ENCODE peak calls at places on chromosomes 11 and 22, in seven cellular contexts. One of them, this sample, is unnamed.
A peak's percentile ranks its signal among the peaks of the same experiment; 100 is the strongest.

GRCh38 chr22:27405672-27406388 is 395.7 kb downstream of the MN1 start:
- DNase-seq in SK-N-SH: peak; percentile 82
- DNase-seq in HCT116: peak; percentile 18
- DNase-seq in spleen: no peak
- DNase-seq in GM12878: no peak
- DNase-seq in suprapubic skin: no peak
- DNase-seq in stomach: peak; percentile 73
- DNase-seq in this sample: no peak

GRCh38 chr11:65431452-65432132 is 9.0 kb downstream of the NEAT1 start:
- DNase-seq in SK-N-SH: no peak
- DNase-seq in HCT116: no peak
- DNase-seq in spleen: no peak
- DNase-seq in GM12878: no peak
- DNase-seq in suprapubic skin: no peak
- DNase-seq in stomach: no peak
- DNase-seq in this sample: no peak

GRCh38 chr11:8768625-8769333 is 86.2 kb downstream of the RPL27A start:
- DNase-seq in SK-N-SH: no peak
- DNase-seq in HCT116: peak; percentile 72
- DNase-seq in spleen: no peak
- DNase-seq in GM12878: no peak
- DNase-seq in suprapubic skin: no peak
- DNase-seq in stomach: peak; percentile 55
- DNase-seq in this sample: no peak

GRCh38 chr11:68149417-68149816 is 28.2 kb upstream of the CHKA start:
- DNase-seq in SK-N-SH: no peak
- DNase-seq in HCT116: no peak
- DNase-seq in spleen: no peak
- DNase-seq in GM12878: no peak
- DNase-seq in suprapubic skin: no peak
- DNase-seq in stomach: no peak
- DNase-seq in this sample: no peak

GRCh38 chr11:74465291-74465708 is 2.0 kb downstream of the KCNE3 start:
- DNase-seq in SK-N-SH: no peak
- DNase-seq in HCT116: no peak
- DNase-seq in spleen: no peak
- DNase-seq in GM12878: no peak
- DNase-seq in suprapubic skin: no peak
- DNase-seq in stomach: peak; percentile 71
- DNase-seq in this sample: no peak

GRCh38 chr11:131038597-131038996 is 122.3 kb upstream of the SNX19 start:
- DNase-seq in SK-N-SH: peak; percentile 37
- DNase-seq in HCT116: no peak
- DNase-seq in spleen: no peak
- DNase-seq in GM12878: no peak
- DNase-seq in suprapubic skin: no peak
- DNase-seq in stomach: no peak
- DNase-seq in this sample: no peak

GRCh38 chr22:17907731-17908051 is 116.7 kb downstream of the MICAL3 start:
- DNase-seq in SK-N-SH: no peak
- DNase-seq in HCT116: no peak
- DNase-seq in spleen: no peak
- DNase-seq in GM12878: no peak
- DNase-seq in suprapubic skin: no peak
- DNase-seq in stomach: no peak
- DNase-seq in this sample: no peak

GRCh38 chr22:37848587-37849088 is 581 bp upstream of the EIF3L start:
- DNase-seq in SK-N-SH: peak; percentile 43
- DNase-seq in HCT116: peak; percentile 31
- DNase-seq in spleen: no peak
- DNase-seq in GM12878: no peak
- DNase-seq in suprapubic skin: no peak
- DNase-seq in stomach: no peak
- DNase-seq in this sample: no peak

GRCh38 chr22:23305922-23306374 is 125.6 kb downstream of the BCR start:
- DNase-seq in SK-N-SH: peak; percentile 75
- DNase-seq in HCT116: no peak
- DNase-seq in spleen: peak; percentile 85
- DNase-seq in GM12878: no peak
- DNase-seq in suprapubic skin: peak; percentile 78
- DNase-seq in stomach: peak; percentile 72
- DNase-seq in this sample: peak; percentile 90
- TF ChIP-seq POLR2AphosphoS5 in SK-N-SH: no peak
- TF ChIP-seq POLR2AphosphoS5 in HCT116: no peak
- TF ChIP-seq POLR2AphosphoS5 in spleen: peak; percentile 83
- TF ChIP-seq POLR2AphosphoS5 in GM12878: no peak
- TF ChIP-seq POLR2AphosphoS5 in suprapubic skin: peak; percentile 52
- TF ChIP-seq POLR2AphosphoS5 in stomach: peak; percentile 74
- TF ChIP-seq POLR2AphosphoS5 in this sample: peak; percentile 49

GRCh38 chr11:110098645-110099044 is 5.5 kb downstream of the ZC3H12C start:
- DNase-seq in SK-N-SH: no peak
- DNase-seq in HCT116: no peak
- DNase-seq in spleen: no peak
- DNase-seq in GM12878: no peak
- DNase-seq in suprapubic skin: no peak
- DNase-seq in stomach: no peak
- DNase-seq in this sample: no peak

GRCh38 chr11:110096369-110096976 is 3.3 kb downstream of the ZC3H12C start:
- DNase-seq in SK-N-SH: no peak
- DNase-seq in HCT116: no peak
- DNase-seq in spleen: no peak
- DNase-seq in GM12878: no peak
- DNase-seq in suprapubic skin: no peak
- DNase-seq in stomach: no peak
- DNase-seq in this sample: no peak

GRCh38 chr11:110097459-110098012 is 4.3 kb downstream of the ZC3H12C start:
- DNase-seq in SK-N-SH: no peak
- DNase-seq in HCT116: no peak
- DNase-seq in spleen: no peak
- DNase-seq in GM12878: no peak
- DNase-seq in suprapubic skin: no peak
- DNase-seq in stomach: no peak
- DNase-seq in this sample: no peak

GRCh38 chr11:110095554-110095953 is 2.4 kb downstream of the ZC3H12C start:
- DNase-seq in SK-N-SH: no peak
- DNase-seq in HCT116: peak; percentile 8
- DNase-seq in spleen: no peak
- DNase-seq in GM12878: no peak
- DNase-seq in suprapubic skin: no peak
- DNase-seq in stomach: no peak
- DNase-seq in this sample: no peak

GRCh38 chr11:110100476-110101240 is 7.5 kb downstream of the ZC3H12C start:
- DNase-seq in SK-N-SH: no peak
- DNase-seq in HCT116: no peak
- DNase-seq in spleen: no peak
- DNase-seq in GM12878: no peak
- DNase-seq in suprapubic skin: no peak
- DNase-seq in stomach: no peak
- DNase-seq in this sample: no peak
- TF ChIP-seq POLR2AphosphoS5 in SK-N-SH: no peak
- TF ChIP-seq POLR2AphosphoS5 in HCT116: no peak
- TF ChIP-seq POLR2AphosphoS5 in spleen: no peak
- TF ChIP-seq POLR2AphosphoS5 in GM12878: no peak
- TF ChIP-seq POLR2AphosphoS5 in suprapubic skin: no peak
- TF ChIP-seq POLR2AphosphoS5 in stomach: no peak
- TF ChIP-seq POLR2AphosphoS5 in this sample: no peak

GRCh38 chr11:4187055-4187988 is 92.7 kb downstream of the RRM1 start:
- DNase-seq in SK-N-SH: peak; percentile 94
- DNase-seq in HCT116: peak; percentile 29
- DNase-seq in spleen: peak; percentile 96
- DNase-seq in GM12878: no peak
- DNase-seq in suprapubic skin: peak; percentile 95
- DNase-seq in stomach: peak; percentile 96
- DNase-seq in this sample: peak; percentile 97
- TF ChIP-seq POLR2AphosphoS5 in SK-N-SH: no peak
- TF ChIP-seq POLR2AphosphoS5 in HCT116: no peak
- TF ChIP-seq POLR2AphosphoS5 in spleen: no peak
- TF ChIP-seq POLR2AphosphoS5 in GM12878: no peak
- TF ChIP-seq POLR2AphosphoS5 in suprapubic skin: no peak
- TF ChIP-seq POLR2AphosphoS5 in stomach: peak; percentile 57
- TF ChIP-seq POLR2AphosphoS5 in this sample: no peak

GRCh38 chr11:33802414-33802950 is 28.2 kb upstream of the FBXO3 start:
- DNase-seq in SK-N-SH: peak; percentile 72
- DNase-seq in HCT116: peak; percentile 85
- DNase-seq in spleen: no peak
- DNase-seq in GM12878: no peak
- DNase-seq in suprapubic skin: no peak
- DNase-seq in stomach: peak; percentile 58
- DNase-seq in this sample: peak; percentile 74
- TF ChIP-seq POLR2AphosphoS5 in SK-N-SH: peak; percentile 32
- TF ChIP-seq POLR2AphosphoS5 in HCT116: peak; percentile 46
- TF ChIP-seq POLR2AphosphoS5 in spleen: no peak
- TF ChIP-seq POLR2AphosphoS5 in GM12878: no peak
- TF ChIP-seq POLR2AphosphoS5 in suprapubic skin: no peak
- TF ChIP-seq POLR2AphosphoS5 in stomach: peak; percentile 15
- TF ChIP-seq POLR2AphosphoS5 in this sample: no peak

DNA sequence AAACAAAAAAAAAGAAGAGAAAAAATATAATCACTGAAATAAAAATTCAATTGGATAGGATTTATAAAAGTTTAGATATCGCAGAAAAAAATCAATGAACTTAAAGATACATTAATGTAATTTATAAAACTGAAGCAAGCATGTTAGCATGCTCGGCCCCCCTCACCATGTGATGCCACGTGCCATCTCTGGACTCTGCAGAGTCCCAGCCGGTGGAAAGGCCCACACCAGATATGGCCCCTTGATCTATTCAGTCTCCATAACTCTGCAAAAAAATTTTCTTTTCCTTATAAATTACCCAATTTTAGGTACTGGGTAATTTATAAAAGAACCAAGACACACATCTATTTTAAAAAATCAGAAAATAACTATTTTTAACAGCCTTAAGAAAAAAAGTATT is 476.0 kb upstream of the ANO3 start:
- DNase-seq in SK-N-SH: no peak
- DNase-seq in HCT116: no peak
- DNase-seq in spleen: no peak
- DNase-seq in GM12878: no peak
- DNase-seq in suprapubic skin: no peak
- DNase-seq in stomach: no peak
- DNase-seq in this sample: no peak
- TF ChIP-seq POLR2AphosphoS5 in SK-N-SH: no peak
- TF ChIP-seq POLR2AphosphoS5 in HCT116: no peak
- TF ChIP-seq POLR2AphosphoS5 in spleen: no peak
- TF ChIP-seq POLR2AphosphoS5 in GM12878: no peak
- TF ChIP-seq POLR2AphosphoS5 in suprapubic skin: no peak
- TF ChIP-seq POLR2AphosphoS5 in stomach: no peak
- TF ChIP-seq POLR2AphosphoS5 in this sample: no peak

DNA sequence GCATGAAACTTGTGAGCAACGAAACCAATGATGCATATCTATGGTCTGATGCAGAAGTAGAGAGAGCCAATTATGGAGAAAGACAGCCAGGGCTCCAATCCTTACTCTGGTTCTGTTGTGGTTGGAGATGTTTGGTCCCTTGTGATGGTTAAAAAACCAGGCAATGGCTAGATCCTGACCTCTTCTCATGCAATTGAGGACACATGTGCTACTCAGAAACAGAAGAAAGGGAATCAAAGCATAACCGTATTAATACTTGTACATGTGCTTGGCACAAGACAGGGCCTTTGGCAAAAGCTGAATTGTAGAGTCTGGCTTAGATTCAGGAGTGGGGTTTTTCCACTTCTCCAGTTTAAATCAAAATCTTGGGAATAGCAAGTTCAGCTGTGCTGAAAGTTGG is 80.0 kb upstream of the E2F8 start:
- DNase-seq in SK-N-SH: no peak
- DNase-seq in HCT116: no peak
- DNase-seq in spleen: no peak
- DNase-seq in GM12878: no peak
- DNase-seq in suprapubic skin: no peak
- DNase-seq in stomach: no peak
- DNase-seq in this sample: no peak
- TF ChIP-seq POLR2AphosphoS5 in SK-N-SH: no peak
- TF ChIP-seq POLR2AphosphoS5 in HCT116: no peak
- TF ChIP-seq POLR2AphosphoS5 in spleen: no peak
- TF ChIP-seq POLR2AphosphoS5 in GM12878: no peak
- TF ChIP-seq POLR2AphosphoS5 in suprapubic skin: no peak
- TF ChIP-seq POLR2AphosphoS5 in stomach: no peak
- TF ChIP-seq POLR2AphosphoS5 in this sample: no peak